ENCODE peak calls at places on chromosome 6, in six cellular contexts. One of them, this sample, is unnamed.

GRCh38 chr6:48476257-48476656 is 365.3 kb upstream of the PTCHD4 start:
- DNase-seq in fibroblast of lung: peak
- DNase-seq in astrocyte of the spinal cord: peak
- DNase-seq in tibial artery: no peak
- DNase-seq in mesothelial cell of epicardium: no peak
- DNase-seq in GM10248: no peak
- DNase-seq in this sample: no peak

GRCh38 chr6:75213732-75214131 is 7.9 kb upstream of the COL12A1 start:
- DNase-seq in fibroblast of lung: no peak
- DNase-seq in astrocyte of the spinal cord: no peak
- DNase-seq in tibial artery: no peak
- DNase-seq in mesothelial cell of epicardium: no peak
- DNase-seq in GM10248: no peak
- DNase-seq in this sample: no peak

GRCh38 chr6:154319231-154319858 is 37.3 kb downstream of the IPCEF1 start:
- DNase-seq in fibroblast of lung: peak
- DNase-seq in astrocyte of the spinal cord: peak
- DNase-seq in tibial artery: no peak
- DNase-seq in mesothelial cell of epicardium: peak
- DNase-seq in GM10248: no peak
- DNase-seq in this sample: no peak

GRCh38 chr6:156864557-156864956 is 87.4 kb downstream of the ARID1B start:
- DNase-seq in fibroblast of lung: peak
- DNase-seq in astrocyte of the spinal cord: peak
- DNase-seq in tibial artery: no peak
- DNase-seq in mesothelial cell of epicardium: no peak
- DNase-seq in GM10248: no peak
- DNase-seq in this sample: no peak

GRCh38 chr6:128600397-128600951 is 80.1 kb upstream of the PTPRK start:
- DNase-seq in fibroblast of lung: peak
- DNase-seq in astrocyte of the spinal cord: peak
- DNase-seq in tibial artery: no peak
- DNase-seq in mesothelial cell of epicardium: no peak
- DNase-seq in GM10248: no peak
- DNase-seq in this sample: no peak

GRCh38 chr6:35259946-35260626 is 551 bp downstream of the ZNF76 start:
- DNase-seq in fibroblast of lung: peak
- DNase-seq in astrocyte of the spinal cord: peak
- DNase-seq in tibial artery: peak
- DNase-seq in mesothelial cell of epicardium: no peak
- DNase-seq in GM10248: peak
- DNase-seq in this sample: peak

GRCh38 chr6:13538084-13538483 is 36.3 kb upstream of the SIRT5 start:
- DNase-seq in fibroblast of lung: peak
- DNase-seq in astrocyte of the spinal cord: peak
- DNase-seq in tibial artery: no peak
- DNase-seq in mesothelial cell of epicardium: no peak
- DNase-seq in GM10248: peak
- DNase-seq in this sample: no peak

GRCh38 chr6:66183982-66184555 is 477.0 kb upstream of the EYS start:
- DNase-seq in fibroblast of lung: peak
- DNase-seq in astrocyte of the spinal cord: peak
- DNase-seq in tibial artery: no peak
- DNase-seq in mesothelial cell of epicardium: no peak
- DNase-seq in GM10248: no peak
- DNase-seq in this sample: no peak

GRCh38 chr6:30685977-30686907 is at the start of gene PPP1R18:
- DNase-seq in fibroblast of lung: no peak
- DNase-seq in astrocyte of the spinal cord: no peak
- DNase-seq in tibial artery: peak
- DNase-seq in mesothelial cell of epicardium: no peak
- DNase-seq in GM10248: peak
- DNase-seq in this sample: peak

GRCh38 chr6:165455488-165455887 is 146.1 kb upstream of the C6orf118 start:
- DNase-seq in fibroblast of lung: no peak
- DNase-seq in astrocyte of the spinal cord: no peak
- DNase-seq in tibial artery: no peak
- DNase-seq in mesothelial cell of epicardium: no peak
- DNase-seq in GM10248: no peak
- DNase-seq in this sample: no peak

GRCh38 chr6:20403766-20404640 is 2.3 kb downstream of the E2F3 start:
- DNase-seq in fibroblast of lung: peak
- DNase-seq in astrocyte of the spinal cord: peak
- DNase-seq in tibial artery: peak
- DNase-seq in mesothelial cell of epicardium: no peak
- DNase-seq in GM10248: peak
- DNase-seq in this sample: no peak

DNA sequence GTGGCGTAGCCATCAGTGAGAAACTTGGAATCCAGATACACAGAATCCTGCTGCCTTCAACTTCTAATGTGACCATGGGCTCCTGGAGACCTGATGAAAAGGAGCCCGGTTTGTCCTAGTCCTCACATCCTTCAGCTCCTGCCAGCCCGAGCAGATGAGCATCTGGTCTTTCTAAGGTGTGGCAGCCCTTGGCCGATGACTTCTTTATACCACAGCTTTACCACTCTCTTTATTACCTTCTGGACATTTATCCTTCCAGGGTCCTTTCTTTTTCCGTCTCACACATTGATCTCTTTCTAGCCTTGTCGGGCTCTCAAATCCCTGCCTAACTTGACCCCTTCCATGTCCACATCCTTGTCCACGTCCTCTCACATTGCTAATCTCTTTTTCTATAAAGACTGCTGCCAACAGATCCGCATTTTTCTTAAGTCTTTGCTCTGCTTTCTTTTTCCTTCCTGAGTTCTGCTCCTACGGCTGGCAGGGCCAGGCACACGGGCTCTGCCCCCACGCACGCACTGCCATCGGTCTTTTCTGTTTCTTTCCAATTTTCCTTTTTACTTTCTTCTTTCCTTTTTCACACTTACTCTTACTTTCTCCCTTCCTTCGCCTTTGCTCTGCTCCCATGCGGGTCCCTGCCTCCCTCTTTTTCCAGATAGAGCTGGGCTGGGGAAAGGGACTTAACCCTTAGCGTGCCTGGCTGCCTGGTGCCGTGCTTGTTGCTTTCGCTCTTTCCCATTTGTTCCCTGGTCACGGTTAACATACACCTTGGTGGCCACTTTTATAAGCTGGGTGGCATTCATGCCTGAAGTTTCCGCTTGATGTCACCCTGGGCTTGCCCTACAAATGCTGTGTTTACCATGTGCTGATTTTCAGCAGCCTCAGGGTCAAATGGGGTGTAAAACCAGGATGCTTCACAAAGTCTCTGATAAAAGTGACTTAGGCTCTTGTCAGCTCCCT is 9.4 kb upstream of the GMPR start:
- DNase-seq in fibroblast of lung: no peak
- DNase-seq in astrocyte of the spinal cord: no peak
- DNase-seq in tibial artery: no peak
- DNase-seq in mesothelial cell of epicardium: no peak
- DNase-seq in GM10248: no peak
- DNase-seq in this sample: no peak
- TF ChIP-seq CTCF in fibroblast of lung: peak
- TF ChIP-seq CTCF in astrocyte of the spinal cord: peak
- TF ChIP-seq CTCF in tibial artery: no peak
- TF ChIP-seq CTCF in mesothelial cell of epicardium: no peak
- TF ChIP-seq CTCF in GM10248: no peak
- TF ChIP-seq CTCF in this sample: no peak

GRCh38 chr6:71011861-71012260 is 55.0 kb upstream of the B3GAT2 start:
- DNase-seq in fibroblast of lung: no peak
- DNase-seq in astrocyte of the spinal cord: no peak
- DNase-seq in tibial artery: no peak
- DNase-seq in mesothelial cell of epicardium: no peak
- DNase-seq in GM10248: no peak
- DNase-seq in this sample: no peak
- TF ChIP-seq CTCF in fibroblast of lung: no peak
- TF ChIP-seq CTCF in astrocyte of the spinal cord: no peak
- TF ChIP-seq CTCF in tibial artery: no peak
- TF ChIP-seq CTCF in mesothelial cell of epicardium: no peak
- TF ChIP-seq CTCF in GM10248: no peak
- TF ChIP-seq CTCF in this sample: no peak

DNA sequence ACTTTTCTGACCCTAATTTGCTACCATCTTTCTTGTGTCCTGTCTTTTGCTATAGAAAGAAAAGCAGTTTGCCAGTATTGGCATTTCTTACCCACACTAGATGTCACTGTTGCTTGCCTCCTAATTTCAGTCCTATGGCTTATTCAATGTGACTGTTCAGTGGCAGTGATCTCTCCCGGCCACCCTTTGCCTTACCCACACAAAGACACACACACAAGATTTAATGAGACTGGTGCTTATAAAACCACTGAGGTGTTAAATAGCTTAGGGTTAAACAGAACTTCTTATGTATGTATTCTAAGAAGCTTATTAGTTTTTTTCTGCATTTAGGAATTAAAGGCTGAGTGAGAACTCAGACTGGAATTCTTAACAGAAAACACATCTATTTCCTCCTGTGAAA is 233.6 kb upstream of the ASCC3 start:
- DNase-seq in fibroblast of lung: peak
- DNase-seq in astrocyte of the spinal cord: peak
- DNase-seq in tibial artery: no peak
- DNase-seq in mesothelial cell of epicardium: no peak
- DNase-seq in GM10248: peak
- DNase-seq in this sample: no peak
- TF ChIP-seq CTCF in fibroblast of lung: peak
- TF ChIP-seq CTCF in astrocyte of the spinal cord: peak
- TF ChIP-seq CTCF in tibial artery: peak
- TF ChIP-seq CTCF in mesothelial cell of epicardium: no peak
- TF ChIP-seq CTCF in GM10248: peak
- TF ChIP-seq CTCF in this sample: no peak

GRCh38 chr6:32581275-32582095 is 8.2 kb downstream of the HLA-DRB1 start:
- DNase-seq in fibroblast of lung: no peak
- DNase-seq in astrocyte of the spinal cord: no peak
- DNase-seq in tibial artery: no peak
- DNase-seq in mesothelial cell of epicardium: no peak
- DNase-seq in GM10248: no peak
- DNase-seq in this sample: no peak

GRCh38 chr6:32576261-32576660 is 13.4 kb downstream of the HLA-DRB1 start:
- DNase-seq in fibroblast of lung: no peak
- DNase-seq in astrocyte of the spinal cord: no peak
- DNase-seq in tibial artery: no peak
- DNase-seq in mesothelial cell of epicardium: no peak
- DNase-seq in GM10248: no peak
- DNase-seq in this sample: no peak

GRCh38 chr6:32583527-32583898 is 6.1 kb downstream of the HLA-DRB1 start:
- DNase-seq in fibroblast of lung: no peak
- DNase-seq in astrocyte of the spinal cord: no peak
- DNase-seq in tibial artery: no peak
- DNase-seq in mesothelial cell of epicardium: no peak
- DNase-seq in GM10248: no peak
- DNase-seq in this sample: no peak

GRCh38 chr6:32578962-32579361 is 10.7 kb downstream of the HLA-DRB1 start:
- DNase-seq in fibroblast of lung: no peak
- DNase-seq in astrocyte of the spinal cord: no peak
- DNase-seq in tibial artery: no peak
- DNase-seq in mesothelial cell of epicardium: no peak
- DNase-seq in GM10248: no peak
- DNase-seq in this sample: no peak

DNA sequence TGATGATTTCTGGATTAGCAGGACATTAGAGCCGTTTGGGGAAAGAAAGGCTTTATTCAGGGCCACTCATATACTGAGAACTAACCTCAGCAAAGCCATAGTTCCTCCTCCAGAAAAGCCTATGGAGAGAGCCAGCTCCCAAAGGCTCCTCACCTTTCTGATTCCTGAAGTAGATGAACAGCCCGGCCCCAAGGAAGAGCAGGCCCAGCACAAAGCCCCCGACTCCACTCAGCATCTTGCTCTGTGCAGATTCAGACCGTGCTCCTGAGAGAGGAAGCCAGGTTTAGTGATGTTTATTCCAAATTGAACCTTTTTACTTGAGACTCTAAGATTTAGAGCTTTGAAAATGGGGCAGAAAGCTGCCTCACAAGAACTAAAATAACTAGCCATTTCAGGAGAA is 9.1 kb downstream of the HLA-DRB1 start:
- DNase-seq in fibroblast of lung: no peak
- DNase-seq in astrocyte of the spinal cord: no peak
- DNase-seq in tibial artery: no peak
- DNase-seq in mesothelial cell of epicardium: no peak
- DNase-seq in GM10248: no peak
- DNase-seq in this sample: no peak
- TF ChIP-seq CTCF in fibroblast of lung: no peak
- TF ChIP-seq CTCF in astrocyte of the spinal cord: no peak
- TF ChIP-seq CTCF in tibial artery: no peak
- TF ChIP-seq CTCF in mesothelial cell of epicardium: no peak
- TF ChIP-seq CTCF in GM10248: no peak
- TF ChIP-seq CTCF in this sample: no peak

GRCh38 chr6:27168586-27169443 is 78.7 kb upstream of the PRSS16 start:
- DNase-seq in fibroblast of lung: peak
- DNase-seq in astrocyte of the spinal cord: peak
- DNase-seq in tibial artery: no peak
- DNase-seq in mesothelial cell of epicardium: no peak
- DNase-seq in GM10248: no peak
- DNase-seq in this sample: no peak
- TF ChIP-seq CTCF in fibroblast of lung: no peak
- TF ChIP-seq CTCF in astrocyte of the spinal cord: no peak
- TF ChIP-seq CTCF in tibial artery: no peak
- TF ChIP-seq CTCF in mesothelial cell of epicardium: no peak
- TF ChIP-seq CTCF in GM10248: no peak
- TF ChIP-seq CTCF in this sample: no peak

GRCh38 chr6:169746556-169746955 is 4.8 kb downstream of the DYNLT2 start:
- DNase-seq in fibroblast of lung: no peak
- DNase-seq in astrocyte of the spinal cord: no peak
- DNase-seq in tibial artery: no peak
- DNase-seq in mesothelial cell of epicardium: no peak
- DNase-seq in GM10248: no peak
- DNase-seq in this sample: no peak

GRCh38 chr6:169752074-169752623 is 727 bp downstream of the ERMARD start:
- DNase-seq in fibroblast of lung: no peak
- DNase-seq in astrocyte of the spinal cord: no peak
- DNase-seq in tibial artery: no peak
- DNase-seq in mesothelial cell of epicardium: no peak
- DNase-seq in GM10248: no peak
- DNase-seq in this sample: no peak

GRCh38 chr6:169755162-169755561 is 3.7 kb downstream of the ERMARD start:
- DNase-seq in fibroblast of lung: no peak
- DNase-seq in astrocyte of the spinal cord: no peak
- DNase-seq in tibial artery: no peak
- DNase-seq in mesothelial cell of epicardium: no peak
- DNase-seq in GM10248: no peak
- DNase-seq in this sample: no peak

DNA sequence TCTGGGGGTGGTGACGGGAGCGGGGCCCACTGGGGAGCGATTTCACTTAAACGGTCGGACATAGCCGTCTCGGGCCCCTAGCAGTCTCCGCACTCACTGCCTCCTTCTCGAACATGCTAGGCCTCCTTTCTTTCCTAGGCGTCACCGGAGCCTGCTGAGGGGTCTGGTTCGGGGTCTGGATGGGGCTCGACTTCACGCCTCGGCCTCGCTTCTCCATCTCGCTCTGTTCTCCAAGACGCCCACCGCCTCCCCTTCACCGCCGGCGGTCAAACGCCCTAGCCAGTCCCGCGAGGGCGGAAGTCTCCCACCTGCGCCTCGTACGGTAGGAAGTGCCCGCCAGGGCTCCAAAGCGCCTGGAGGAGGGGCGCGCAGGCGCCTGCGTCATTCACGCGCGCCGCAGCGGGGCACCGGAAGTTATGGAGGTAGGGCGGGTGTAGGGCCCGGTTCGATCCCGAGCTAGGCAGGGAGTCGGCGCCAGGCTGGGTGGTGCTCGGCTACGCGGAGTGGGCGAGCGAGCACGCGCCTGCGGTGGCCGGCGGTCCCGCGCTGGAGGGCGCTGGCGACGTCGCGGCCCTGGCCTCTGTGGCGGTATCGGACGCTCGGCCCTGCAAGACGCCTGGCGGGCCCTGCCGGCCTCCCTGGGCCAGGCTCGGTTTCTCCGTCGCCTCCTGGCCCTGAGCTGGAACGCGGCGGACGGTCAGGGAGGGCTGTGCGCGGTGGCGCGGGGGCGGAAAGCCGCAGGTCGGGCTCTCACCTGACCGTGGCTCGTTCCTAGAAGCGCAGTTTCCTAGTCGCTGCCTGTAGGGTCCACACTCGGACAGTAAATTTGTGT is at the start of the genes DYNLT2 and ERMARD:
- DNase-seq in fibroblast of lung: peak
- DNase-seq in astrocyte of the spinal cord: peak
- DNase-seq in tibial artery: peak
- DNase-seq in mesothelial cell of epicardium: peak
- DNase-seq in GM10248: peak
- DNase-seq in this sample: peak
- TF ChIP-seq CTCF in fibroblast of lung: peak
- TF ChIP-seq CTCF in astrocyte of the spinal cord: peak
- TF ChIP-seq CTCF in tibial artery: peak
- TF ChIP-seq CTCF in mesothelial cell of epicardium: peak
- TF ChIP-seq CTCF in GM10248: no peak
- TF ChIP-seq CTCF in this sample: peak

This sample was measured in CD14-positive monocyte.